ENCODE peak calls at places on chromosomes 13 and 19, in four cellular contexts. J is CD4-positive, CD25-positive, alpha-beta regulatory T cell; G is spleen; R is esophagus squamous epithelium. T is an unnamed sample.
A peak's percentile ranks its signal among the peaks of the same experiment; 100 is the strongest.

GRCh38 chr13:36431204-36432105 is 840 bp upstream of the CCNA1 start:
- DNase-seq in J (no peak), G (peak; percentile 83), R (no peak), T (no peak)

GRCh38 chr13:73372691-73373627 is 314.2 kb downstream of the KLF5 start:
- DNase-seq in J (no peak), G (no peak), R (no peak), T (no peak)

GRCh38 chr13:41842029-41842428 is 118.9 kb downstream of the VWA8 start:
- DNase-seq in J (no peak), G (no peak), R (no peak), T (no peak)

GRCh38 chr13:113275387-113275786 is 21.7 kb upstream of the LAMP1 start:
- DNase-seq in J (peak; percentile 29), G (no peak), R (no peak), T (no peak)

GRCh38 chr13:53946500-53946899 is 917.9 kb downstream of the OLFM4 start:
- DNase-seq in J (no peak), G (no peak), R (no peak), T (no peak)

GRCh38 chr19:50333737-50334617 is 4.8 kb upstream of the KCNC3 start:
- DNase-seq in J (no peak), G (peak; percentile 92), R (no peak), T (peak; percentile 83)

GRCh38 chr13:78732445-78733017 is 73.6 kb upstream of the OBI1 start:
- DNase-seq in J (no peak), G (no peak), R (no peak), T (no peak)

GRCh38 chr19:34096020-34096915 is 76.0 kb upstream of the LSM14A start:
- DNase-seq in J (peak; percentile 13), G (no peak), R (no peak), T (no peak)

GRCh38 chr19:29397748-29398147 is 128.0 kb upstream of the VSTM2B start:
- DNase-seq in J (no peak), G (no peak), R (no peak), T (no peak)

GRCh38 chr19:48509467-48510194 is 2.0 kb downstream of the LMTK3 start:
- DNase-seq in J (no peak), G (no peak), R (no peak), T (no peak)

GRCh38 chr13:46663216-46663615 is 110.2 kb downstream of the LRCH1 start:
- DNase-seq in J (no peak), G (no peak), R (no peak), T (no peak)

GRCh38 chr13:48334534-48335127 is 31.1 kb downstream of the RB1 start:
- DNase-seq in J (peak; percentile 61), G (no peak), R (no peak), T (no peak)

GRCh38 chr13:100478107-100478809 is 110.3 kb downstream of the GGACT start:
- DNase-seq in J (no peak), G (no peak), R (no peak), T (no peak)

GRCh38 chr13:51277943-51278342 is 55.7 kb downstream of the FAM124A start:
- DNase-seq in J (no peak), G (no peak), R (no peak), T (no peak)

GRCh38 chr19:56252699-56253422 is 19.7 kb upstream of the EDDM13 start:
- DNase-seq in J (peak; percentile 46), G (peak; percentile 92), R (peak; percentile 5), T (peak; percentile 32)

GRCh38 chr13:45451282-45451681 is 13.5 kb upstream of the COG3 start:
- DNase-seq in J (no peak), G (no peak), R (no peak), T (no peak)

GRCh38 chr13:26128676-26129075 is 76.9 kb upstream of the SHISA2 start:
- DNase-seq in J (no peak), G (no peak), R (no peak), T (no peak)
- H3K9me3 ChIP-seq in J (no peaks in the 10 kb centered on the region), G (no peaks in the 10 kb centered on the region), R (no peaks in the 10 kb centered on the region), T (no peaks in the 10 kb centered on the region)

GRCh38 chr19:19719798-19720197 is 13.1 kb downstream of the ZNF14 start:
- DNase-seq in J (peak; percentile 43), G (no peak), R (no peak), T (no peak)
- H3K9me3 ChIP-seq in J (peaks cover 71% of the 10 kb centered on the region), G (peaks cover 88% of the 10 kb centered on the region), R (peaks cover 89% of the 10 kb centered on the region), T (peaks cover 38% of the 10 kb centered on the region)

DNA sequence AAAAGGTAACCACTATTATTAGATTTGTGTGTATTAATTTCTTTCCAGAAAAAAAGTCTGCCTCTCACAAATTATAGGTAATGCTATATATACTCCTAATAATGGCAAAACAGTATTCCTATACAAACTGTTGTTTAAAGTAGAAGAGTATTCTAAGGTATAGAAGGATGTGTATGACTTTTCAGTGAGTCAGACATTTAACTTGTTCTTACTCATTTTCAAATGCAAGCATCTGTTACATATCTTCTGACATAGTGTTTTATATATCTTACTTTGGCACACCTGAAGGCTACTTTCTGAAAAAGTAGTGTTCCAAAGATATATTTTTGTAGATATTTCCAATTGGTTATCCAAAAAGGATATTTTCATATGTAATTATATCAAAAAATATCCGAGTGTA is 3.5 kb upstream of the SLITRK5 start:
- DNase-seq in J (no peak), G (no peak), R (no peak), T (no peak)
- H3K9me3 ChIP-seq in J (no peaks in the 10 kb centered on the region), G (no peaks in the 10 kb centered on the region), R (no peaks in the 10 kb centered on the region), T (no peaks in the 10 kb centered on the region)

GRCh38 chr19:57570707-57571106 is 8.0 kb downstream of the ZNF416 start:
- DNase-seq in J (no peak), G (no peak), R (no peak), T (no peak)
- H3K9me3 ChIP-seq in J (peaks cover 85% of the 10 kb centered on the region), G (peaks cover 100% of the 10 kb centered on the region), R (peaks cover 100% of the 10 kb centered on the region), T (peaks cover 59% of the 10 kb centered on the region)

DNA sequence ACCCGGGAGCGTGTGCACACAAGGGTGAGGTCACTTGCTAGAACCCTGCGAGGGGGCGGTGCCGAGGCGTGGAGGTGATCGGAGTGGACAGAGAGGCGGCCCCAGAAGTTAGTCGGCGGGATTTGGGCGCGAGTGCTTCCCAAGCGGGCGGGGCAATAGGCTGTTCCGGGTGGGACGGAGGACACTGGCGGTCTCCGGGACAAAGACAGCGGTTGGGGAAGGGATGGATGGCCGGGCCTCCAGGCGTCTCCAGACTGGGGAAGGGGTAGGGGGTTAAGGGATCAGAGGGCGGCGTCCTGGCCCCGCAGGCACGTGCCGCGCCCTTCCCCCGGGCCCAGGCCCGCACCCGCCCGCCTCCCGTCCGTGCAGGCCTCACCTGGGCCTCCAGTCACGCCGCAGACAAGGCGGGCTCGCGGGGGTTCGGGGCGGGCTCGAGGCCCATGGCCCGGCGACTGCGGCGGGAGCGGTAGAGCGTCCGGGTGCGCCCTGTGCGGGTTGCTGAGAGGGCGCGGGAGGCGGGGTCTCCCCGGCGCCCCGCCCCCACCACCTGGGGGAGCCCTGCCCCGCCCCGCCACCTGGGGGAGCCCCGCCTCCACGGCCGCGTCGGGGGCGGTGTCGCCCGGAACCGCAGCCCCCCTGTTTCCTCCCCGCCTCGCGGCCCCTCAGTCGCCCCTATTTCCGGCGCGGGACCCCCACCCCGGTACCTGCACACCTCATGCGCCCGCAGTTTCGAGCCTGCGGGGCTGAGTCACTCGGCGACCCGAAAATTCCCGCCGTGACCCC is at the start of gene LPAR2:
- DNase-seq in J (peak; percentile 84), G (peak; percentile 94), R (no peak), T (peak; percentile 89)
- H3K9me3 ChIP-seq in J (no peaks in the 10 kb centered on the region), G (no peaks in the 10 kb centered on the region), R (no peaks in the 10 kb centered on the region), T (no peaks in the 10 kb centered on the region)

GRCh38 chr13:112254061-112254818 is 121.9 kb upstream of the SPACA7 start:
- DNase-seq in J (no peak), G (no peak), R (no peak), T (no peak)
- H3K9me3 ChIP-seq in J (no peaks in the 10 kb centered on the region), G (no peaks in the 10 kb centered on the region), R (no peaks in the 10 kb centered on the region), T (no peaks in the 10 kb centered on the region)

GRCh38 chr19:52099497-52100138 is 4.1 kb upstream of the ZNF841 start:
- DNase-seq in J (no peak), G (no peak), R (no peak), T (no peak)
- H3K9me3 ChIP-seq in J (peaks cover 32% of the 10 kb centered on the region), G (peaks cover 73% of the 10 kb centered on the region), R (peaks cover 70% of the 10 kb centered on the region), T (peaks cover 16% of the 10 kb centered on the region)